ENCODE peak calls at places on chromosomes 12 and 14, in four cellular contexts. T is K562, Q is SK-N-SH, P is GM12878. B is an unnamed sample.
A peak's percentile ranks its signal among the peaks of the same experiment; 100 is the strongest.

GRCh38 chr14:23793532-23793931 is 157.4 kb downstream of the DHRS2 start:
- DNase-seq in T (no peak), Q (no peak), P (no peak), B (no peak)

GRCh38 chr14:105091335-105092123 is 26.3 kb upstream of the GPR132 start:
- DNase-seq in P (no peak), T (no peak), Q (no peak), B (peak; percentile 71)

GRCh38 chr12:72296389-72296788 is 24.2 kb downstream of the TRHDE start:
- DNase-seq in T (no peak), Q (no peak), P (no peak), B (no peak)

GRCh38 chr12:132279184-132279889 is 50.1 kb downstream of the GALNT9 start:
- DNase-seq in T (peak; percentile 23), Q (peak; percentile 77), P (no peak), B (peak; percentile 81)

GRCh38 chr12:109999649-109999971 is 380 bp downstream of the ANKRD13A start:
- DNase-seq in P (no peak), T (no peak), Q (no peak), B (no peak)

GRCh38 chr12:76450690-76451089 is 102.5 kb upstream of the BBS10 start:
- DNase-seq in Q (no peak), T (peak; percentile 24), P (no peak), B (no peak)

GRCh38 chr14:32757568-32757967 is 181.1 kb upstream of the NPAS3 start:
- DNase-seq in Q (no peak), T (no peak), P (no peak), B (no peak)

GRCh38 chr12:53222170-53223005 is 9.6 kb downstream of the RARG start:
- DNase-seq in T (no peak), P (no peak), Q (peak; percentile 80), B (no peak)

GRCh38 chr12:48794870-48795269 is 6.0 kb upstream of the ADCY6 start:
- DNase-seq in P (no peak), Q (no peak), T (no peak), B (no peak)

GRCh38 chr12:9745191-9745590 is 12.3 kb upstream of the CLECL1 start:
- DNase-seq in P (no peak), Q (no peak), T (no peak), B (no peak)

GRCh38 chr14:61218765-61219164 is 62.4 kb downstream of the TMEM30B start:
- DNase-seq in P (no peak), Q (peak; percentile 16), T (no peak), B (no peak)

GRCh38 chr12:75978677-75979076 is 52.9 kb downstream of the PHLDA1 start:
- DNase-seq in Q (no peak), P (no peak), T (no peak), B (no peak)

GRCh38 chr14:54805080-54805479 is 97.5 kb downstream of the GCH1 start:
- DNase-seq in P (no peak), T (no peak), Q (no peak), B (no peak)

GRCh38 chr14:99284254-99285004 is 12.4 kb upstream of the BCL11B start:
- DNase-seq in Q (no peak), T (no peak), P (no peak), B (no peak)

GRCh38 chr12:94561943-94562411 is 88.4 kb downstream of the TMCC3 start:
- DNase-seq in P (peak; percentile 74), Q (peak; percentile 83), T (no peak), B (no peak)

GRCh38 chr14:88518592-88519512 is 36.0 kb downstream of the PTPN21 start:
- DNase-seq in T (no peak), P (no peak), Q (no peak), B (no peak)

GRCh38 chr12:120104924-120105323 is 11.6 kb downstream of the RAB35 start:
- DNase-seq in P (no peak), T (no peak), Q (no peak), B (no peak)

GRCh38 chr12:42372154-42372791 is 46.3 kb downstream of the PPHLN1 start:
- DNase-seq in T (peak; percentile 76), P (peak; percentile 49), Q (peak; percentile 54), B (peak; percentile 58)

GRCh38 chr14:79730911-79731310 is 480.4 kb downstream of the DIO2 start:
- DNase-seq in P (no peak), Q (no peak), T (no peak), B (no peak)

GRCh38 chr12:124599074-124599999 is 31.9 kb upstream of the NCOR2 start:
- DNase-seq in T (no peak), Q (no peak), P (no peak), B (no peak)

GRCh38 chr14:60646202-60646886 is 2.9 kb downstream of the SIX1 start:
- DNase-seq in Q (no peak), P (no peak), T (no peak), B (no peak)

GRCh38 chr14:32020882-32021281 is 56.2 kb upstream of the ARHGAP5 start:
- DNase-seq in T (peak; percentile 28), P (no peak), Q (no peak), B (no peak)

GRCh38 chr14:68015356-68016242 is 196.0 kb downstream of the RAD51B start:
- DNase-seq in Q (no peak), P (no peak), T (no peak), B (no peak)

GRCh38 chr12:49643961-49644619 is 20.7 kb downstream of the PRPF40B start:
- DNase-seq in T (no peak), P (no peak), Q (no peak), B (no peak)

GRCh38 chr14:26191666-26192065 is 406.2 kb downstream of the NOVA1 start:
- DNase-seq in T (no peak), P (no peak), Q (no peak), B (no peak)

GRCh38 chr12:120841525-120841924 is 62.6 kb downstream of the SPPL3 start:
- DNase-seq in T (no peak), P (no peak), Q (no peak), B (no peak)

GRCh38 chr12:52268212-52268611 is 6.2 kb upstream of the KRT86 start:
- DNase-seq in P (no peak), T (no peak), Q (no peak), B (no peak)

GRCh38 chr14:58749066-58749669 is 111.4 kb downstream of the DACT1 start:
- DNase-seq in Q (no peak), P (peak; percentile 86), T (peak; percentile 73), B (peak; percentile 4)

GRCh38 chr12:30098677-30099076 is 314.9 kb upstream of the TMTC1 start:
- DNase-seq in T (no peak), P (no peak), Q (no peak), B (no peak)
- TF ChIP-seq FOXM1 in T (no peak), P (no peak), Q (no peak), B (no peak)

GRCh38 chr12:126994599-126994998 is 1272.4 kb upstream of the TMEM132C start:
- DNase-seq in P (no peak), Q (no peak), T (no peak), B (no peak)

GRCh38 chr12:126989532-126989931 is 1277.4 kb upstream of the TMEM132C start:
- DNase-seq in P (no peak), Q (no peak), T (no peak), B (no peak)
- TF ChIP-seq POLR2AphosphoS5 in P (no peak), Q (no peak), T (no peak), B (no peak)

GRCh38 chr12:5593056-5593455 is 161.1 kb downstream of the NTF3 start:
- DNase-seq in Q (no peak), T (no peak), P (no peak), B (no peak)

GRCh38 chr12:5589055-5589454 is 157.1 kb downstream of the NTF3 start:
- DNase-seq in P (no peak), Q (no peak), T (no peak), B (no peak)

GRCh38 chr12:5593998-5594397 is 162.1 kb downstream of the NTF3 start:
- DNase-seq in P (no peak), Q (no peak), T (no peak), B (no peak)

GRCh38 chr12:5590316-5590715 is 158.4 kb downstream of the NTF3 start:
- DNase-seq in T (no peak), Q (no peak), P (no peak), B (no peak)

GRCh38 chr12:5592313-5592712 is 160.4 kb downstream of the NTF3 start:
- DNase-seq in P (no peak), T (peak; percentile 23), Q (no peak), B (no peak)
- TF ChIP-seq FOXM1 in P (no peak), T (no peak), Q (no peak), B (no peak)

GRCh38 chr14:90087433-90087832 is 25.6 kb downstream of the KCNK13 start:
- DNase-seq in T (no peak), Q (no peak), P (no peak), B (peak; percentile 74)
- TF ChIP-seq POLR2AphosphoS5 in T (no peak), Q (no peak), P (no peak), B (no peak)

GRCh38 chr12:127351481-127352010 is 915.4 kb upstream of the TMEM132C start:
- DNase-seq in T (no peak), P (no peak), Q (no peak), B (no peak)
- TF ChIP-seq FOXM1 in T (no peak), P (no peak), Q (no peak), B (no peak)

GRCh38 chr14:102828201-102828600 is 51.0 kb downstream of the TRAF3 start:
- DNase-seq in Q (no peak), P (no peak), T (peak; percentile 68), B (no peak)
- TF ChIP-seq POLR2AphosphoS5 in Q (no peak), P (no peak), T (peak; percentile 61), B (no peak)

GRCh38 chr12:27573972-27574371 is 50.0 kb downstream of the PPFIBP1 start:
- DNase-seq in T (no peak), Q (no peak), P (no peak), B (no peak)
- TF ChIP-seq FOXM1 in T (no peak), Q (peak; percentile 39), P (no peak), B (no peak)

GRCh38 chr14:69673578-69674305 is 62.3 kb downstream of the SUSD6 start:
- DNase-seq in T (no peak), P (no peak), Q (no peak), B (no peak)
- TF ChIP-seq POLR2AphosphoS5 in T (no peak), P (no peak), Q (no peak), B (no peak)

DNA sequence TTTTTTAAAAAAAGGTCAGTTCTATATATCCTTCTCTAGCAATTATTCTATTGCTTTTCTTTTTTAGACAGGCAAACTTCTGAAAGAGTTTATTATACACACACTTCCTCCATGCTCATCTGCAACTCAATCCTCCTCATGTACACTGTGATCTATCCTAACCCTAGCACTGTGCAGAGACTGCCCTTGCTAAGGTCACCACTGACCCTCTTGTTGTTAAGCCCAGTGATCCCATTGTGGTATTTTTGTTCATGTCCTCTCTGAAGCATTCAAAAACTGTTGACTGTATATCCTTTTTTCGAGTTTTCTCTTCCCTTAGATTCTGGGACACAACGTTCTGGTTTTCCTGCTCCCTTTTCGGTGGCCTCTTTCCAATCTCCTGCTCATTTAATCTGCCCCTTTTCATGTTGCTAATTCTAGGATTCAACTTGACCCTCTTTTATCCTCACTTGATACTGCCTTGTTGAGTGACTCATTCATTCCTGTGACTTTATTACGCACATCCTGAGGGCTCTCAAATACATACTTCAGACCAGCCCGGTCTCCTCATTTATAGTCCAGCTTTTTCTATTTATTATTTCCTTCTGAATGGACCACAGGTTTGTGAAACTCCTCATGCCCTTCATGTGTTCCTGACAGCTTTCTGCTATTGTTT is 53.9 kb upstream of the PTPRB start:
- DNase-seq in T (no peak), Q (no peak), P (no peak), B (no peak)
- TF ChIP-seq FOXM1 in T (no peak), Q (no peak), P (no peak), B (no peak)

DNA sequence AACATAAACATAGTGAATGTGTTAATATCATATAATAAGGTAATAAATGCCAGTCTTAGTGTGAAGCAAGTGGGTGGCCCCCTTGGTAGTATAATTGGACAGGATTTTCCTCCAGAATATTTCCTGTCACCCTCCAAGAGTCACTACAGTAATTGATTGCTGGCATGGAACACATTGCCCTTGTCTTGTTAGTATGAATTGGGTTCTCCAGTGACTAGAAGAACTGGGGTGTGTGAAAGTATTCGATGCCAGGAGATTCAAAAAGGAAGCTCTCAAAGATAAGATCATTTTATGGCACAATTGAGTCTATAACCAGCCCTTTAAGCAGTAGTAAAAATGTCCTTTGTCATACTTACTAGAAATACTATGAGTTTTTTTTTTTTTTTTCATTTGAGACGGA is 128.1 kb downstream of the MON2 start:
- DNase-seq in T (no peak), P (no peak), Q (no peak), B (no peak)
- TF ChIP-seq POLR2AphosphoS5 in T (no peak), P (no peak), Q (no peak), B (no peak)

B was measured in HepG2.